ENCODE peak calls at places on chromosome 19, in seven cellular contexts. C is ovary, B is spleen, S is thoracic aorta, Q is ascending aorta, E is A549, M is heart left ventricle. O is an unnamed sample.

GRCh38 chr19:23698711-23699520 is 11.9 kb upstream of the ZNF675 start:
- DNase-seq in C (no peak), B (no peak), S (no peak), Q (no peak), E (no peak), M (no peak), O (peak; percentile 32)

GRCh38 chr19:2983351-2984195 is 6.2 kb downstream of the TLE6 start:
- DNase-seq in C (peak; percentile 66), B (no peak), S (no peak), Q (peak; percentile 70), E (no peak), M (peak; percentile 84), O (peak; percentile 71)

GRCh38 chr19:39870171-39870971 is 24.2 kb upstream of the FBL start:
- DNase-seq in C (no peak), B (no peak), S (no peak), Q (no peak), E (no peak), M (peak; percentile 33), O (no peak)

GRCh38 chr19:44904426-44904994 is 1.1 kb upstream of the APOE start:
- DNase-seq in C (no peak), B (no peak), S (no peak), Q (no peak), E (no peak), M (no peak), O (no peak)

GRCh38 chr19:19347401-19347800 is 26.8 kb downstream of the MAU2 start:
- DNase-seq in C (no peak), B (no peak), S (no peak), Q (no peak), E (no peak), M (no peak), O (no peak)

GRCh38 chr19:12784871-12785430 is 6.3 kb upstream of the JUNB start:
- DNase-seq in C (no peak), B (no peak), S (no peak), Q (peak; percentile 77), E (no peak), M (no peak), O (no peak)

GRCh38 chr19:5358173-5358800 is 17.7 kb upstream of the PTPRS start:
- DNase-seq in C (no peak), B (no peak), S (no peak), Q (no peak), E (no peak), M (no peak), O (no peak)

GRCh38 chr19:2976609-2977000 is 759 bp upstream of the TLE6 start:
- DNase-seq in C (no peak), B (no peak), S (no peak), Q (no peak), E (no peak), M (no peak), O (no peak)

GRCh38 chr19:7595466-7596133 is at the start of gene CAMSAP3:
- DNase-seq in C (no peak), B (no peak), S (no peak), Q (no peak), E (peak; percentile 17), M (no peak), O (no peak)

GRCh38 chr19:51124729-51125128 is at the start of gene SIGLEC9:
- DNase-seq in C (peak; percentile 82), B (peak; percentile 87), S (no peak), Q (no peak), E (no peak), M (peak; percentile 84), O (no peak)

GRCh38 chr19:29045708-29046107 is 167.2 kb downstream of the UQCRFS1 start:
- DNase-seq in C (no peak), B (no peak), S (no peak), Q (no peak), E (no peak), M (no peak), O (no peak)
- H3K27ac ChIP-seq in C (no peak overlapping the region), B (no peak overlapping the region), S (no peak overlapping the region), Q (no peak overlapping the region), E (no peak overlapping the region), M (no peak overlapping the region), O (no peak overlapping the region)

DNA sequence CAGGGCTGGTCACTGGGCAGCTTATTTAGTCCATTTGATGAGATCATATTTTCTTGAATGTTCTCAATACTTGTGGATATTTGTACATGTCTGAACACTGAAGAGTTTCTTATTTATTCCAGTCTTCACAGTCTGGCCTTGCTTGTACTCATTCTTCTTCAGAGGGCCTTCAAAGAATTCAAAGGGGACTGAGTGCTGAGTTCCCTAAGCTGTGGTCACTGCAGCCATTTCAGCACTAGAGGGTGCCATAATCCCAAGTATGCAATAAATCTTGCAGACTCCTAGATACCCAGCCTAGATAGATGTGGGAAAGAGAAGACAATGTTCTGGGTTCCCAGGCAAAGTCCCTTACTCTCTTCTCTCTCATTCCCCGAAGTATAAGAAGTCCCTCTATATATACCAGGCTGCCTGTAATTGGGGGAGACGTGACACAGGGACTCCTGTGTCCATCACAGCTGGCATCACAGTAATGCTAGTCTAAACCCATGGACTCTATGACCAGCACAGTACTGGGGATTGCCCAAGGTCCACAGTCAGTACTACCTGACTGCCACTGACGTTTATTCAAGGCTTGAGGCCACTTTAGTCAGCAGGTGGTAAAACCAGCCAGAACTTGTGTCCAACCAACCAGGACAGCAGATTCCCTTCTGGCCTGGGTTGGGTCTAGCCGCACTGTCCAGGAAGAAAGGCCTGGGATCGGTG is 8.9 kb upstream of the VN1R1 start:
- DNase-seq in C (no peak), B (no peak), S (no peak), Q (no peak), E (peak; percentile 28), M (no peak), O (no peak)
- TF ChIP-seq CTCF in C (no peak), B (no peak), S (no peak), Q (no peak), E (peak; percentile 0), M (peak; percentile 42), O (peak; percentile 13)

GRCh38 chr19:41480336-41480735 is 37.4 kb downstream of the ERICH4 start:
- DNase-seq in C (peak; percentile 42), B (peak; percentile 49), S (no peak), Q (no peak), E (no peak), M (no peak), O (no peak)
- H3K27ac ChIP-seq in C (no peak overlapping the region), B (peak overlapping the region; percentile 86), S (no peak overlapping the region), Q (no peak overlapping the region), E (no peak overlapping the region), M (peak overlapping the region; percentile 73), O (no peak overlapping the region)

DNA sequence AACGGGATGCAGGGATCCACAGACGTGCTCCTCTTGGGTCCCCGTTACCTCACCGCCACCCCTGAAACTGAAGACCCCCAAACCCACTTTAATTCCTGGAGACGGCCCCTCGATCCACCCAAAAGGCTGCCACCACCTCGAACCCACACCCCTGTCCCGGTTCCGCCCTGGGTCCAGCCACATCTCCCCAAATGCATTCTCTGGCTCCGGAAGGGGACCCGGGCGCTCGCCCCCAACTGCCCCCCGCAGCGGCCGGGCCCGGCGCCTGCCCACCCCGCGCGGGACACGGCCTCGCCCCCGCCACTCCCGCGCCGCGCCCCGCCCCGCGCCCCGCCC is 217 bp upstream of the FSTL3 start:
- DNase-seq in C (no peak), B (no peak), S (no peak), Q (no peak), E (no peak), M (no peak), O (no peak)
- TF ChIP-seq CTCF in C (no peak), B (no peak), S (no peak), Q (no peak), E (no peak), M (no peak), O (no peak)

GRCh38 chr19:28605501-28606268 is 607.3 kb downstream of the UQCRFS1 start:
- DNase-seq in C (no peak), B (no peak), S (no peak), Q (no peak), E (no peak), M (no peak), O (no peak)

GRCh38 chr19:28609091-28609755 is 603.7 kb downstream of the UQCRFS1 start:
- DNase-seq in C (no peak), B (no peak), S (no peak), Q (no peak), E (no peak), M (no peak), O (no peak)

GRCh38 chr19:28608292-28608691 is 604.7 kb downstream of the UQCRFS1 start:
- DNase-seq in C (no peak), B (no peak), S (no peak), Q (no peak), E (no peak), M (no peak), O (no peak)

GRCh38 chr19:28607066-28607583 is 605.8 kb downstream of the UQCRFS1 start:
- DNase-seq in C (no peak), B (no peak), S (no peak), Q (no peak), E (no peak), M (no peak), O (no peak)

DNA sequence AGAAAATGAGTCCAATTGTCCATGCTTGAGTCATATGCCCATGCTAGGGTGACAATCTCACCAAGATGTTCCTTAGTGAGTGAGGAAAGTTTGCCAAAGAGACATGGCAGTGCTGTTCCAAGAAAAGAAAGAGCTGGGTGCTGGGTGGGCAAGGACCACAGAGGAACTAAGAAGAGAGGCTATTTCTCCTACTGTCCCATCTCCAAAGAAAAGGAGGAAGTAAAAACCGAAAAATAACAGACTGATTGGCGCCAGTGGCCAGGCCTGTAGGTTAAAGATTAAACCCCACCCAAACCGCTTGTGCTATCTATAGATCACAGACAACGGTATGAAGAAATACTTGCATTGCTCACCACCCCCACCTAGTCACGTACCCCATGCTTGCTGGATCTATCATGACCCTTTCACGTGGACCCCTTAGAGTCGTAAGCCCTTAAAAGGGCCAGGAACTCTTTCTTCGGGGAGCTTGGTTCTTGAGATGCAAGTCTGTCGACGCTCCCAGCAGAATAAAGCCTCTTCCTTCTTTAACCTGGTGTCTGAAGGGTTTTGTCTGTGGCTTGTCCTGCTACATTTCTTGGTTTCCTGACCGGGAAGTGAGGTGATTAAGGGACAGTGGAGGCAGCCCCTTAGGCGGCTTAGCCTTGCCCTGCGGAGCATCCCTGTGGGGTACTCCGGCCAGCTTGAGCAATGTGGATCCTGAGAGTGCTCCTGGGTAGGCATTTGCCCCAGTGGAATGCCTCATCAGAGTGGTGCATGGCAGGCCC is 606.5 kb downstream of the UQCRFS1 start:
- DNase-seq in C (no peak), B (no peak), S (no peak), Q (no peak), E (no peak), M (no peak), O (no peak)
- H3K27ac ChIP-seq in C (no peak overlapping the region), B (no peak overlapping the region), S (no peak overlapping the region), Q (no peak overlapping the region), E (no peak overlapping the region), M (no peak overlapping the region), O (no peak overlapping the region)

GRCh38 chr19:37551123-37551993 is 43.2 kb downstream of the ZNF571 start:
- DNase-seq in C (no peak), B (no peak), S (no peak), Q (no peak), E (no peak), M (peak; percentile 78), O (peak; percentile 27)
- TF ChIP-seq CTCF in C (no peak), B (no peak), S (no peak), Q (no peak), E (no peak), M (peak; percentile 45), O (no peak)

O was measured in RWPE1.